ENCODE peak calls at places on chromosomes 6 and 20, in six cellular contexts. E is stimulated activated CD4-positive, alpha-beta T cell treated with anti-CD3 and anti-CD28 coated beads, Interleukin-15, amount 100 ng/mL, for 1 hour; J is effector CD4-positive, alpha-beta T cell; S is GM23338; L is dermis blood vessel endothelial cell; N is activated T-cell treated with anti-CD3 and anti-CD28 coated beads, Interleukin-2, amount 50 U/mL, for 72 hours. U is an unnamed sample.

GRCh38 chr6:121319112-121319553 is 15.1 kb downstream of the TBC1D32 start:
- DNase-seq in S (peak; percentile 78), L (peak; percentile 51), N (no peak), E (no peak), J (no peak), U (peak; percentile 39)

GRCh38 chr20:40467014-40467413 is 222.0 kb downstream of the MAFB start:
- DNase-seq in E (no peak), J (no peak), L (no peak), N (no peak), S (no peak), U (no peak)

GRCh38 chr6:154705471-154706113 is 27.6 kb upstream of the SCAF8 start:
- DNase-seq in N (no peak), J (no peak), E (no peak), L (no peak), S (peak; percentile 18), U (no peak)

GRCh38 chr6:132764370-132764769 is 6.7 kb upstream of the VNN2 start:
- DNase-seq in N (no peak), L (no peak), S (peak; percentile 16), J (no peak), E (no peak), U (no peak)

GRCh38 chr20:2930538-2930937 is 57.3 kb downstream of the PTPRA start:
- DNase-seq in E (no peak), S (no peak), N (no peak), J (no peak), L (no peak), U (no peak)

GRCh38 chr20:38013891-38014290 is 19.4 kb downstream of the TTI1 start:
- DNase-seq in S (no peak), E (no peak), N (no peak), J (no peak), L (peak; percentile 62), U (peak; percentile 16)

GRCh38 chr6:95593025-95593424 is 15.7 kb downstream of the MANEA start:
- DNase-seq in L (peak; percentile 52), N (no peak), S (no peak), J (no peak), E (no peak), U (no peak)

GRCh38 chr6:134722996-134723871 is 226.7 kb downstream of the ALDH8A1 start:
- DNase-seq in N (no peak), S (no peak), L (no peak), J (no peak), E (no peak), U (no peak)

GRCh38 chr20:22801528-22801927 is 217.2 kb upstream of the FOXA2 start:
- DNase-seq in S (no peak), E (no peak), N (no peak), L (no peak), J (no peak), U (no peak)

GRCh38 chr6:82348130-82348529 is 15.5 kb upstream of the TPBG start:
- DNase-seq in E (no peak), N (no peak), S (peak; percentile 86), L (no peak), J (no peak), U (no peak)

U was measured in dermis microvascular lymphatic vessel endothelial cell.